ENCODE peak calls at places on chromosomes 7 and 10, in ten cellular contexts. K is heart right ventricle; V is SK-N-SH; N is H1; Q is upper lobe of right lung; G is vagina; A is pancreas; T is effector memory CD4-positive, alpha-beta T cell; F is A549; J is breast epithelium. Z is an unnamed sample.

GRCh38 chr7:142785841-142786250 is 15.1 kb downstream of the PRSS2 start:
- DNase-seq in K (no peak), V (no peak), N (no peak), Q (no peak), G (no peak), A (no peak), T (peak; percentile 72), F (no peak), J (no peak), Z (peak; percentile 92)

GRCh38 chr7:25223206-25223605 is 5.1 kb downstream of the NPVF start:
- DNase-seq in K (no peak), V (no peak), N (no peak), Q (no peak), G (no peak), A (no peak), T (no peak), F (no peak), J (no peak), Z (no peak)

GRCh38 chr10:21593986-21594385 is 60.0 kb downstream of the MLLT10 start:
- DNase-seq in K (no peak), V (no peak), N (no peak), Q (no peak), G (no peak), A (no peak), T (no peak), F (no peak), J (no peak), Z (no peak)

GRCh38 chr10:43585046-43585445 is 10.6 kb upstream of the ZNF239 start:
- DNase-seq in K (no peak), V (no peak), N (no peak), Q (no peak), G (no peak), A (no peak), T (no peak), F (no peak), J (no peak), Z (no peak)

GRCh38 chr7:90453259-90453891 is 16.1 kb upstream of the PTTG1IP2 start:
- DNase-seq in K (no peak), V (no peak), N (no peak), Q (no peak), G (no peak), A (no peak), T (no peak), F (no peak), J (no peak), Z (no peak)

GRCh38 chr10:86155034-86155656 is 211.4 kb downstream of the GRID1 start:
- DNase-seq in K (no peak), V (peak; percentile 53), N (no peak), Q (no peak), G (no peak), A (no peak), T (no peak), F (no peak), J (no peak), Z (no peak)

GRCh38 chr7:988426-988911 is 5.5 kb downstream of the CYP2W1 start:
- DNase-seq in K (no peak), V (no peak), N (no peak), Q (no peak), G (no peak), A (no peak), T (no peak), F (no peak), J (no peak), Z (no peak)

GRCh38 chr10:103514244-103514643 is 20.7 kb downstream of the NEURL1 start:
- DNase-seq in K (no peak), V (peak; percentile 2), N (no peak), Q (peak; percentile 39), G (no peak), A (no peak), T (no peak), F (no peak), J (no peak), Z (no peak)

GRCh38 chr10:132356621-132357195 is 24.7 kb downstream of the LRRC27 start:
- DNase-seq in K (no peak), V (no peak), N (no peak), Q (no peak), G (no peak), A (peak; percentile 23), T (no peak), F (no peak), J (no peak), Z (no peak)

GRCh38 chr10:73762915-73763314 is 18.7 kb downstream of the SEC24C start:
- DNase-seq in K (no peak), V (no peak), N (no peak), Q (no peak), G (no peak), A (no peak), T (no peak), F (no peak), J (no peak), Z (no peak)

GRCh38 chr10:69494626-69495558 is 43.6 kb downstream of the TSPAN15 start:
- DNase-seq in K (no peak), V (no peak), N (no peak), Q (peak; percentile 50), G (no peak), A (peak; percentile 24), T (no peak), F (no peak), J (no peak), Z (no peak)

GRCh38 chr10:36182059-36182654 is 540.1 kb upstream of the FZD8 start:
- DNase-seq in K (no peak), V (no peak), N (no peak), Q (no peak), G (no peak), A (no peak), T (no peak), F (no peak), J (no peak), Z (no peak)

GRCh38 chr10:114631678-114632417 is 26.2 kb downstream of the ABLIM1 start:
- DNase-seq in K (peak; percentile 58), V (peak; percentile 87), N (peak; percentile 67), Q (peak; percentile 72), G (no peak), A (peak; percentile 78), T (no peak), F (peak; percentile 33), J (no peak), Z (peak; percentile 51)

GRCh38 chr7:128869138-128869943 is 6.7 kb downstream of the ATP6V1F start:
- DNase-seq in K (peak; percentile 41), V (peak; percentile 87), N (peak; percentile 81), Q (peak; percentile 83), G (no peak), A (peak; percentile 84), T (peak; percentile 25), F (no peak), J (no peak), Z (peak; percentile 37)

GRCh38 chr7:80453699-80454340 is 58.0 kb downstream of the GNAT3 start:
- DNase-seq in K (no peak), V (peak; percentile 45), N (no peak), Q (no peak), G (no peak), A (no peak), T (no peak), F (peak; percentile 10), J (no peak), Z (no peak)

DNA sequence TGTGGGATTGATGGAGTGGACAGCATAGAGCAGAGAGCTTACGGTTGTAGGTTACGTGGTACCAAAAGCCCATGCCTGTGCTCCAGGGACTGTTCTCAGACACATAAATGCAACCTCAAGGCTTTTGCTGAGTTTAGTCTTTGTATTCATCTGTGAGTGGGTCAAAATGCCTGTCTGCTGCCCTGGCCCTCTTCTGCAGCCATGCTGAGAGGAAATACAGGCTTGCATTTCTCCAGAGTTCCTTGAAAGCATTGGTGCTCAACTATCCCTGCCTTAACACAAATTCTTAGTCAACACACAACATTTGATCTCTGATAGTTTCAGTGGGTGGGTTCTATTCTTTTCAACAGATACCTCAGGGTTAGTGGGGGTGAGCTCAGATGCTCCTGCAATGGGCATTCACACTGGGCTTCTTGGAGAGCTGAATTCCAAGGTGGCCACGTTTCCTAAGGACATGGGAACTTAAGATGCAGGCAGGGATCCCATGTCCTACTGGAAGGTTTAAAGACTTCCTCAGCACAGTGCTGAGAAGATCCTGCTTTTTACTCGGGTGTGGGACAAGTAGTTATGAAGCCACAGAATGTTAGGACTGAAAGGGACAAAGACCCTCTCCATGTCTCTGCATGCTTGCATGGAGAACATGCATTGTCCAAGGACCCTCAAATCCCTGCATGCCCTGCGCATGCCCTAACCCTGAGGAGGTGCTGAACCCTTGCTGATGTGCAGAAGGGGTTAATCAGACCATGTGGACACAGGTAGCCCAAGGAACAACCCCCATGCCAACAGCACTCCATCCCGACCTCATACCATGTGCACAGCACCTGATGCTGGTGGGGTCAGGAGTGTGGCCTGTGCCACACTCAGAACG is 15.5 kb downstream of the IL2RA start:
- DNase-seq in K (no peak), V (no peak), N (peak; percentile 34), Q (no peak), G (peak; percentile 46), A (no peak), T (no peak), F (no peak), J (no peak), Z (no peak)
- H3K27ac ChIP-seq in K (no peak overlapping the region), V (no peak overlapping the region), N (no peak overlapping the region), Q (no peak overlapping the region), G (no peak overlapping the region), A (no peak overlapping the region), T (peak overlapping the region; percentile 46), F (no peak overlapping the region), J (no peak overlapping the region), Z (no peak overlapping the region)

GRCh38 chr10:24462889-24463552 is 254.1 kb downstream of the KIAA1217 start:
- DNase-seq in K (no peak), V (no peak), N (no peak), Q (no peak), G (no peak), A (no peak), T (no peak), F (no peak), J (no peak), Z (no peak)
- H3K27ac ChIP-seq in K (peak overlapping the region; percentile 22), V (peak overlapping the region; percentile 39), N (no peak overlapping the region), Q (no peak overlapping the region), G (peak overlapping the region; percentile 70), A (peak overlapping the region; percentile 82), T (no peak overlapping the region), F (no peak overlapping the region), J (peak overlapping the region; percentile 97), Z (no peak overlapping the region)

DNA sequence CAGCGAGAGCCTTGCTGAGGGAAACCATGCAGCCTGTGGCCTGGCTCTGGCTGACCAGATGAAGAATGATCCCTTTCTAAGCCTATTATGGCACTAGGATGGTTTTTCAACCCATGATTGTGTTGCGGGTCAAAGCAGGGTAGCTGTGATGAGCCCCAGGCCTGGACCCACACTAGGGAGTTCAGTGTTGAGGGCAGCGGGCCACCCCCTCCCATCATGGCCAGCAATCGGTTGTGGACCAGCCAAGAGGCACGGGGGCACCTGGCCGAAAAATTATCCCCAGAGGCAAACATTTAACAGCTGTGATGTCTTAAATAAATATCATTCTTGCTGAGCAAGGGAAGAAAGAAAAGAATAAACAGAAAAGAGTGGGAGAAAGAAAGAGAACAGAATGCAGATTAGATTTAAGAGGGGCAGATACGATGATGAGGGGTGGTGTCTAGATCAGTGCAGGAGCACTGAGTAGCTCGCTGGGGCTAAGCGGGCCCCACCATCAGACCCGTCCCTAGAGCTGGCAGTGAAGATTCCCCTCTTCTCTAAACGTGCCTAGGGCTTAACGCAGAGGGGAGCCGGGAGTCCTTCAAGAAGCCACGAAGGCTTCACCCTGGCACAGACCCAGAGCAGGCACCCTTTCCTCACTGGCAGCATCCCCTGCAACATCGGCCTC is 82.7 kb downstream of the SLC37A3 start:
- DNase-seq in K (no peak), V (no peak), N (no peak), Q (no peak), G (no peak), A (no peak), T (no peak), F (no peak), J (no peak), Z (no peak)
- H3K27ac ChIP-seq in K (no peak overlapping the region), V (no peak overlapping the region), N (no peak overlapping the region), Q (peak overlapping the region; percentile 61), G (peak overlapping the region; percentile 92), A (no peak overlapping the region), T (no peak overlapping the region), F (peak overlapping the region; percentile 71), J (peak overlapping the region; percentile 79), Z (no peak overlapping the region)

GRCh38 chr7:44073664-44074348 is 8.4 kb upstream of the PGAM2 start:
- DNase-seq in K (peak; percentile 77), V (no peak), N (no peak), Q (peak; percentile 87), G (no peak), A (no peak), T (no peak), F (no peak), J (peak; percentile 47), Z (no peak)
- H3K27ac ChIP-seq in K (peak overlapping the region; percentile 70), V (no peak overlapping the region), N (no peak overlapping the region), Q (peak overlapping the region; percentile 77), G (peak overlapping the region; percentile 64), A (no peak overlapping the region), T (peak overlapping the region; percentile 0), F (no peak overlapping the region), J (peak overlapping the region; percentile 11), Z (peak overlapping the region; percentile 25)

Z was measured in naive thymus-derived CD4-positive, alpha-beta T cell.